ENCODE peak calls at places on chromosome 18, in seven cellular contexts. E is osteoblast, S is neural progenitor cell, N is IMR-90, X is GM23248, W is SK-N-SH, C is H1. K is an unnamed sample. For H3K9me3 and H4K20me1, the result is how much of the 10 kb centered on the place peaks cover.

GRCh38 chr18:72375628-72376027 is 168.5 kb downstream of the CBLN2 start:
- DNase-seq in E (no peak), S (no peak), N (peak), X (no peak), W (no peak), C (no peak), K (peak)

GRCh38 chr18:45874501-45875184 is 49.2 kb downstream of the SIGLEC15 start:
- DNase-seq in E (no peak), S (no peak), N (peak), X (peak), W (no peak), C (no peak), K (peak)

GRCh38 chr18:48709371-48709770 is 170.5 kb downstream of the CTIF start:
- DNase-seq in E (no peak), S (peak), N (no peak), X (no peak), W (no peak), C (peak), K (no peak)

GRCh38 chr18:6497543-6497942 is 82.8 kb upstream of the L3MBTL4 start:
- DNase-seq in E (no peak), S (no peak), N (no peak), X (no peak), W (no peak), C (no peak), K (no peak)

GRCh38 chr18:28030458-28030857 is 146.5 kb downstream of the CDH2 start:
- DNase-seq in E (no peak), S (no peak), N (no peak), X (no peak), W (no peak), C (no peak), K (no peak)

GRCh38 chr18:30988440-30988839 is 54.1 kb downstream of the DSC3 start:
- DNase-seq in E (no peak), S (no peak), N (no peak), X (no peak), W (no peak), C (no peak), K (no peak)

GRCh38 chr18:50611529-50611941 is 51.6 kb downstream of the MAPK4 start:
- DNase-seq in E (no peak), S (no peak), N (no peak), X (no peak), W (no peak), C (no peak), K (no peak)

GRCh38 chr18:49380812-49381211 is 79.6 kb downstream of the DYM start:
- DNase-seq in E (no peak), S (no peak), N (no peak), X (no peak), W (no peak), C (no peak), K (no peak)

GRCh38 chr18:40877096-40877495 is 1077.9 kb upstream of the PIK3C3 start:
- DNase-seq in E (no peak), S (no peak), N (peak), X (peak), W (no peak), C (no peak), K (peak)

GRCh38 chr18:47531759-47532158 is 280.3 kb upstream of the SKOR2 start:
- DNase-seq in E (no peak), S (peak), N (no peak), X (no peak), W (peak), C (peak), K (no peak)

GRCh38 chr18:47470941-47471340 is 219.5 kb upstream of the SKOR2 start:
- DNase-seq in E (no peak), S (no peak), N (no peak), X (no peak), W (no peak), C (no peak), K (no peak)

GRCh38 chr18:36298113-36298701 is 694 bp downstream of the FHOD3 start:
- DNase-seq in E (no peak), S (peak), N (no peak), X (peak), W (peak), C (peak), K (no peak)

GRCh38 chr18:7608798-7609197 is 41.7 kb downstream of the PTPRM start:
- DNase-seq in E (no peak), S (no peak), N (peak), X (peak), W (no peak), C (no peak), K (peak)

GRCh38 chr18:10591891-10592290 is 66.1 kb downstream of the NAPG start:
- DNase-seq in E (no peak), S (no peak), N (no peak), X (no peak), W (no peak), C (no peak), K (no peak)

GRCh38 chr18:56391933-56392590 is 246.3 kb downstream of the TXNL1 start:
- DNase-seq in E (no peak), S (no peak), N (no peak), X (no peak), W (no peak), C (no peak), K (no peak)

GRCh38 chr18:10793730-10794370 is 268.0 kb downstream of the NAPG start:
- DNase-seq in E (no peak), S (no peak), N (peak), X (no peak), W (no peak), C (no peak), K (no peak)

GRCh38 chr18:37566479-37567060 is 972 bp upstream of the CELF4 start:
- DNase-seq in E (no peak), S (peak), N (no peak), X (peak), W (peak), C (no peak), K (no peak)

GRCh38 chr18:62525611-62526010 is 2.8 kb downstream of the ZCCHC2 start:
- DNase-seq in E (no peak), S (no peak), N (no peak), X (no peak), W (no peak), C (no peak), K (no peak)

GRCh38 chr18:26526128-26526965 is 22.0 kb downstream of the KCTD1 start:
- DNase-seq in E (no peak), S (peak), N (no peak), X (no peak), W (no peak), C (peak), K (peak)

GRCh38 chr18:475202-475624 is 25.3 kb downstream of the COLEC12 start:
- DNase-seq in E (peak), S (no peak), N (peak), X (peak), W (no peak), C (no peak), K (peak)

GRCh38 chr18:64137914-64138313 is 11.0 kb downstream of the LINC00305 start:
- DNase-seq in E (no peak), S (no peak), N (no peak), X (no peak), W (no peak), C (no peak), K (no peak)

GRCh38 chr18:44716697-44717163 is 36.0 kb downstream of the SETBP1 start:
- DNase-seq in E (no peak), S (no peak), N (no peak), X (peak), W (no peak), C (no peak), K (no peak)

GRCh38 chr18:55047546-55047945 is 88.3 kb upstream of the CCDC68 start:
- DNase-seq in E (no peak), S (no peak), N (peak), X (peak), W (no peak), C (no peak), K (peak)

GRCh38 chr18:76450912-76451421 is 44.1 kb downstream of the ZNF516 start:
- DNase-seq in E (peak), S (peak), N (peak), X (peak), W (peak), C (peak), K (peak)

GRCh38 chr18:69628774-69629359 is 228.2 kb downstream of the DOK6 start:
- DNase-seq in E (no peak), S (no peak), N (no peak), X (no peak), W (no peak), C (no peak), K (no peak)

GRCh38 chr18:55510809-55511208 is 77.2 kb downstream of the TCF4 start:
- DNase-seq in E (peak), S (no peak), N (peak), X (peak), W (no peak), C (no peak), K (peak)

GRCh38 chr18:63831080-63831788 is 56.0 kb downstream of the SERPINB7 start:
- DNase-seq in E (peak), S (no peak), N (peak), X (peak), W (no peak), C (no peak), K (peak)

GRCh38 chr18:36828630-36829361 is at the start of the genes KIAA1328 and TPGS2:
- DNase-seq in E (peak), S (peak), N (peak), X (peak), W (peak), C (peak), K (peak)

GRCh38 chr18:28961669-28962228 is 784.8 kb upstream of the CDH2 start:
- DNase-seq in E (no peak), S (peak), N (peak), X (peak), W (peak), C (peak), K (no peak)

GRCh38 chr18:35705988-35706387 is 124.4 kb downstream of the GALNT1 start:
- DNase-seq in E (no peak), S (no peak), N (no peak), X (no peak), W (no peak), C (no peak), K (no peak)

GRCh38 chr18:10149768-10150556 is 236.1 kb downstream of the VAPA start:
- DNase-seq in E (no peak), S (no peak), N (no peak), X (no peak), W (no peak), C (peak), K (no peak)

GRCh38 chr18:2976218-2976617 is 36.7 kb downstream of the LPIN2 start:
- DNase-seq in E (no peak), S (no peak), N (no peak), X (no peak), W (no peak), C (no peak), K (no peak)

GRCh38 chr18:31942301-31942998 is 478 bp downstream of the TRAPPC8 start:
- DNase-seq in E (peak), S (peak), N (peak), X (peak), W (peak), C (no peak), K (peak)

GRCh38 chr18:41391616-41392610 is 563.1 kb upstream of the PIK3C3 start:
- DNase-seq in E (peak), S (peak), N (peak), X (peak), W (peak), C (peak), K (peak)

GRCh38 chr18:649341-649740 is 8.1 kb upstream of the TYMS start:
- DNase-seq in E (no peak), S (no peak), N (peak), X (no peak), W (no peak), C (no peak), K (no peak)

GRCh38 chr18:49300538-49300937 is 159.9 kb downstream of the DYM start:
- DNase-seq in E (no peak), S (no peak), N (no peak), X (no peak), W (no peak), C (no peak), K (no peak)

GRCh38 chr18:57141208-57142129 is 5.4 kb upstream of the BOD1L2 start:
- DNase-seq in E (no peak), S (no peak), N (no peak), X (no peak), W (no peak), C (no peak), K (no peak)

GRCh38 chr18:78716581-78716980 is 263.0 kb upstream of the SALL3 start:
- DNase-seq in E (no peak), S (no peak), N (no peak), X (no peak), W (no peak), C (no peak), K (no peak)
- H3K9me3 ChIP-seq in E (under half), S (under half), N (half or more), X (under half), W (under half), C (under half), K (under half)

GRCh38 chr18:12883003-12883683 is 894 bp downstream of the PTPN2 start:
- DNase-seq in E (peak), S (peak), N (no peak), X (peak), W (peak), C (no peak), K (peak)
- H4K20me1 ChIP-seq in E (under half), S (under half), N (under half), X (under half), W (under half), C (under half), K (half or more)

GRCh38 chr18:8610442-8610801 is 1.2 kb downstream of the RAB12 start:
- DNase-seq in E (peak), S (peak), N (peak), X (peak), W (peak), C (no peak), K (no peak)

GRCh38 chr18:8614875-8615274 is 5.6 kb downstream of the RAB12 start:
- DNase-seq in E (no peak), S (no peak), N (no peak), X (no peak), W (peak), C (no peak), K (no peak)

GRCh38 chr18:8609711-8610441 is 639 bp downstream of the RAB12 start:
- DNase-seq in E (peak), S (peak), N (no peak), X (peak), W (peak), C (no peak), K (no peak)

GRCh38 chr18:8608795-8609673 is at the start of gene RAB12:
- DNase-seq in E (peak), S (peak), N (peak), X (peak), W (peak), C (peak), K (peak)

DNA sequence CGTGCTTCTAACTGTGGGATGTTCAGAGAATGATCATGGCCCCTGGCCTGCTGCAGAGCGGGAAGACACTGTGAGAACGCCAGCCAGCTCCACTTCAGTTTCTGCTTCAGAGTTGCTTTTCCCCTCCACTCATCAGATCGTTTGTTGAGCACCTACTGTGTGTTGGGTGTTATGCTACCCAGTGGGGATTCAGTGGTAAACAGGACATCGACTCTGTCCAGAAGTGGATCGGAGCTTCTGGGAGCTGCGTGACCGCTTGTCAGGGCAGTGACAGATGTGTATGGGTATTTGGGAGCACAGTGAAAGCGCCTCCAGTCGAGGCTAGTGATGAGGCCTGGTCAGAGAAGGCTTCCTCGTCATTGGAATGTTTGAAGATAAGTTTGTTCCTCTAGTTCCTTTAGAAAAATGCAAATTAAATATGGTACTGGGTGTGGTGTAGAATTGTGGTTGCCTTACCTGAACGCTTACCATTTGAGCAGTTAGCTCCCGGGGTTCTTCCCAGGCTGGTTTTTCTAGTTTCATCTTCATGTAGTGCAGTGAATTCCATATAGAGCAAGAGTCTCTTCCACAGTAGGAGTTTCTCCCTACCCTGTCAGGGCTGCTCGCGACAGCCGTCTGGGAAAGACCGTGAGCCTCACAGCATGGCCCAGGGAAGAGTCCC is 2.8 kb downstream of the RAB12 start:
- DNase-seq in E (no peak), S (no peak), N (no peak), X (no peak), W (no peak), C (no peak), K (no peak)
- H3K9me3 ChIP-seq in E (under half), S (under half), N (under half), X (under half), W (under half), C (under half), K (under half)

GRCh38 chr18:79489900-79490592 is 94.3 kb downstream of the NFATC1 start:
- DNase-seq in E (peak), S (no peak), N (no peak), X (no peak), W (no peak), C (no peak), K (no peak)

GRCh38 chr18:79489048-79489899 is 93.5 kb downstream of the NFATC1 start:
- DNase-seq in E (peak), S (no peak), N (no peak), X (no peak), W (no peak), C (no peak), K (no peak)

GRCh38 chr18:79487198-79488165 is 91.8 kb downstream of the NFATC1 start:
- DNase-seq in E (peak), S (no peak), N (no peak), X (no peak), W (no peak), C (no peak), K (no peak)

GRCh38 chr18:79486356-79487197 is 90.8 kb downstream of the NFATC1 start:
- DNase-seq in E (no peak), S (no peak), N (no peak), X (no peak), W (no peak), C (no peak), K (no peak)

GRCh38 chr18:79488311-79489047 is 92.7 kb downstream of the NFATC1 start:
- DNase-seq in E (peak), S (no peak), N (no peak), X (no peak), W (no peak), C (no peak), K (no peak)
- H4K20me1 ChIP-seq in E (under half), S (under half), N (under half), X (under half), W (under half), C (under half), K (under half)

GRCh38 chr18:33513027-33513426 is 65.0 kb upstream of the ASXL3 start:
- DNase-seq in E (no peak), S (no peak), N (no peak), X (no peak), W (no peak), C (no peak), K (no peak)
- H3K9me3 ChIP-seq in E (under half), S (under half), N (under half), X (under half), W (under half), C (under half), K (under half)

GRCh38 chr18:24018299-24018910 is 3.9 kb downstream of the TTC39C start:
- DNase-seq in E (no peak), S (no peak), N (no peak), X (no peak), W (no peak), C (no peak), K (no peak)
- H4K20me1 ChIP-seq in E (half or more), S (under half), N (half or more), X (under half), W (under half), C (under half), K (half or more)